ENCODE peak calls at places on chromosomes 11 and 22, in eight cellular contexts. T is left lung, G is cardiac muscle cell, S is right atrium auricular region, Z is MM.1S, V is body of pancreas, M is upper lobe of right lung, L is neuronal stem cell. C is an unnamed sample. For H3K4me1, the result is how much of the 10 kb centered on the place peaks cover.

GRCh38 chr22:40200795-40201194 is 23.1 kb downstream of the TNRC6B start:
- DNase-seq in L (no peak), M (no peak), V (no peak), G (no peak), Z (no peak), T (no peak), S (no peak), C (no peak)

GRCh38 chr11:104556606-104557301 is 341.5 kb downstream of the CASP12 start:
- DNase-seq in T (no peak), G (no peak), Z (peak), M (no peak), S (no peak), V (no peak), L (no peak), C (no peak)

GRCh38 chr11:15923169-15923568 is 433.2 kb downstream of the SOX6 start:
- DNase-seq in M (no peak), G (no peak), S (no peak), V (no peak), T (no peak), Z (no peak), L (no peak), C (no peak)

GRCh38 chr11:37504066-37504611 is 906.1 kb upstream of the RAG2 start:
- DNase-seq in Z (peak), M (no peak), T (no peak), V (no peak), S (no peak), G (no peak), L (peak), C (no peak)

GRCh38 chr11:92932023-92932422 is 37.4 kb upstream of the MTNR1B start:
- DNase-seq in M (no peak), S (no peak), V (no peak), L (no peak), T (no peak), Z (no peak), G (no peak), C (no peak)

GRCh38 chr11:126407101-126407521 is 51.6 kb downstream of the ST3GAL4 start:
- DNase-seq in T (no peak), V (no peak), Z (no peak), G (no peak), M (no peak), L (no peak), S (no peak), C (no peak)

GRCh38 chr22:17077255-17077654 is 7.5 kb upstream of the IL17RA start:
- DNase-seq in Z (no peak), S (no peak), L (no peak), V (no peak), G (no peak), M (no peak), T (no peak), C (no peak)

GRCh38 chr11:3992964-3993363 is 101.6 kb upstream of the RRM1 start:
- DNase-seq in V (no peak), L (no peak), Z (no peak), G (no peak), M (no peak), T (no peak), S (no peak), C (no peak)

GRCh38 chr11:66418168-66418985 is 2.5 kb upstream of the NPAS4 start:
- DNase-seq in T (peak), Z (peak), M (no peak), S (peak), L (peak), G (peak), V (peak), C (peak)

GRCh38 chr22:44398791-44399190 is 86.0 kb upstream of the SHISAL1 start:
- DNase-seq in Z (no peak), T (peak), M (peak), S (peak), L (no peak), V (no peak), G (no peak), C (no peak)

GRCh38 chr22:44395116-44396005 is 82.6 kb upstream of the SHISAL1 start:
- DNase-seq in S (peak), L (no peak), G (no peak), M (peak), Z (no peak), T (peak), V (no peak), C (no peak)

GRCh38 chr22:44396727-44397722 is 84.3 kb upstream of the SHISAL1 start:
- DNase-seq in M (peak), Z (no peak), S (peak), T (peak), V (no peak), L (no peak), G (no peak), C (no peak)

GRCh38 chr22:44394246-44395115 is 81.7 kb upstream of the SHISAL1 start:
- DNase-seq in Z (no peak), S (no peak), G (no peak), V (no peak), M (peak), T (peak), L (no peak), C (no peak)

DNA sequence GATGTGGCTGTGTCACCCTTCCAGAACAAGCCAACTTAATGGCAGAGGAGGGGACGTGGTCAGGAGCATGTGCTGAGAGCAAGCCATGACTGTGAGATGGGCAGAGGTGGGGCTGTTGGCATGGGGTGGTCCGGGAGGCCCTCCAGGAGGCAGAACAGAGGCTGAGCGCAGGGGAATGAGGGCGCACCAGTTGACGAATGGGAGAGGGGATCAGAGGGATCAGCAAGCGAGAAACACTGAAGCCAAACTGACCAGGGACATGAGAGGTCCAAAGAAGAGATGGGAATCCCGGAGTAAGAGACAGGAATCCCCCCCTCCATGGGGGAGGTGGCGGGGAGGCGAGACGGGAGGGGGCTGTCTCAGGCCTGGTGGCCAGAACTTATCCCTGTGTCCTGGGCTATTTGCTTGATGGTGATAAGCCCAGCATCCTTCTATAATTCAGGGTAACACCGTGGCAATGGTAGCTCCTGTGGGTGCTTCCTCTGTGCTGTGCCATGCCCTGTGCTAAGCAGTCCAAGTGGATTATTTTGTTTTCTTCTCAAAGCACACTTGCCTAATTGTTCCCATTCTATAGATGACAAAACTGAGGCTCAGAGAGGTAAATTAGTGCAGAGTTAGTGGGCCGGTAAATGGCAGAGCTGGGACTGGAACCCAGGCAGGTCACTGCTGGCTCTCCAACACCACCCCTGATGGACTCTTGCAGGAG is 83.4 kb upstream of the SHISAL1 start:
- DNase-seq in S (peak), G (no peak), L (no peak), M (peak), Z (no peak), V (no peak), T (no peak), C (no peak)
- H3K27ac ChIP-seq in S (no peak), G (no peak), L (no peak), M (no peak), Z (no peak), V (no peak), T (no peak), C (no peak)

GRCh38 chr22:41418717-41419116 is 27.9 kb downstream of the TOB2 start:
- DNase-seq in M (no peak), L (no peak), Z (no peak), S (no peak), V (no peak), T (no peak), G (no peak), C (no peak)

GRCh38 chr22:41415554-41415953 is 31.0 kb downstream of the TOB2 start:
- DNase-seq in S (no peak), L (no peak), Z (no peak), G (no peak), M (no peak), V (no peak), T (no peak), C (no peak)

DNA sequence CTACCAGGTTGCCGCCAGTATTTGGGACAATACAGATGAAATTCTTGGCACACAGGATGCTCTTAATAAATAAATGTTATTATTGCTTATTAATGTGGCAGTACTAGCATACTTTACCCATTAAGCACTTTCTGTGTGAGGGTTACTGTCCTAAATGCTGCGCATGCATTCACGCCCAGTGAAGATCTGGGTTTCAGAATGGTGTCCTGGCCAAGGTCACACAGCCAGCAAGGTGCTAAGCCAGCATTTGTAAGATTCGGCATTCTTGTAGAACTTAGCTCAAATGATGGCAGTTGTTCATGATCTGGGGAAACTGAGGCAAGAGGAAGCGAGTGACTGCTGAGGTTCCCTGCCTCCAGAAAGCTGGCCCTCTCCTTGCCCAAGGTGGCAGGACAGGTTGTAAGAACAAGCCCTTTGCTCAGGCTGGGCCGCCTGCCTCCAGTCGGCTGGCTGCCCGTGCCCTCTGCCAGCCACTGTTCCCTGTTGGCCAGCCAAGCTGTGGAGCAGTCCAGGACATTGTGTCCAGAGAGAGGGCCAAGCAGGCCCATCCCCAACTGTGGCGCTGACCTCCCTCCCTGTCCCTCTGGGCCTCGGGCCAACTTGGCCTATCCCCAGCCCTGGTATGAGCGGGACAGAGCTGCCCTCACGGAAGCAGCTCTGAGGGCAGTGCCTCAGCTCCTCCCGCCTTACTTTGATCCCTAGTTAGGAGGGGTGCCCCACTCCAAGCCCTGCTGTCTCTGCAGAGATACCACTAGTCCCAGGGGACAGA is 28.8 kb downstream of the TOB2 start:
- DNase-seq in V (peak), T (peak), M (peak), G (no peak), S (peak), L (no peak), Z (no peak), C (no peak)
- H3K4me1 ChIP-seq in V (half or more), T (under half), M (under half), G (under half), S (under half), L (under half), Z (under half), C (under half)

DNA sequence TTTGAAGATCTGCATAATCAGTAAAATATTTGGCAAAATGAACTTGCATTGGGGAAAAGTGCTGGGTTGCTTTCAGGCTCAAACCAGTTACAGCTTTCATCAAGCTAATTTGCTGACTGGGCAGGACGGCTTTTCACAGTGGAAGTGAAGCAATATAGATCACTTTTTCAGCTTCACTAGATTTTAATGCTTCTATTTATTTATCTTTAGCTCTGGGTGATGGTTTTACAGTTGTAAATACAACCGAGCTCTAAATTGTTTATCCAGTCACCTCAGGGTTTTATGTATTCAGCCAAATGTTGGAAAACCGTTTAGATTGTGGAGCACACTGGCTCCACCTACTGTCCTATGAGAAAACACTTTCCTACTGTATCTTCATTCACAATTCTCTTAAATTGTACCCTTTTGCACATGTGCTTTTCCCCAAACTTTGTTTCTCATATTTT is 58.2 kb downstream of the ACER3 start:
- DNase-seq in V (peak), T (no peak), Z (peak), L (peak), G (peak), S (no peak), M (no peak), C (no peak)
- H3K27ac ChIP-seq in V (no peak), T (no peak), Z (no peak), L (no peak), G (no peak), S (no peak), M (no peak), C (no peak)

DNA sequence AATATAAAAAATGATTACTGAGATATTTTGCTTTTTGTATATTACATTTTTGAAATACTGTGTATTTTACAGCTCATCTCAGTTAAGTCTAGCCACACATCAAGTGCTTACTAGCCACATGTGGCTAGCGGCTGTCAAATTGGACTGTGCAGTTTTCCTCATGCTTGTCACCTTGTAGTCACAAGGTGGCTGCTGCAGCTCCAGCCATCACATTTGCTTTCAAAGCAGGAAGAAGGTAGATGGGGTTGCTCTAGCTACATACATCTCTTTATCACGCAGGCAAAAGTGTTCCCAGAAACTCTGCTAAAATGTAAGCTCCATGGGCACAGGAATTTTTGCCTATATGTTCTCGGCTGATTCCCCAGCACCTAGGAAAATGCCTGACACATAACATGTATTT is 61.5 kb downstream of the MICAL2 start:
- DNase-seq in L (no peak), S (no peak), T (no peak), V (no peak), M (peak), G (no peak), Z (no peak), C (no peak)
- H3K4me1 ChIP-seq in L (under half), S (half or more), T (under half), V (under half), M (under half), G (half or more), Z (under half), C (under half)

GRCh38 chr11:130832571-130833432 is 83.5 kb downstream of the SNX19 start:
- DNase-seq in L (no peak), M (no peak), S (no peak), V (no peak), T (no peak), Z (peak), G (no peak), C (no peak)

GRCh38 chr11:130831506-130832385 is 84.5 kb downstream of the SNX19 start:
- DNase-seq in L (no peak), Z (peak), S (no peak), V (no peak), G (no peak), T (no peak), M (no peak), C (no peak)

GRCh38 chr11:130829801-130830562 is 86.3 kb downstream of the SNX19 start:
- DNase-seq in S (no peak), M (no peak), L (no peak), G (no peak), T (peak), Z (no peak), V (peak), C (no peak)

GRCh38 chr11:130828741-130829140 is 87.5 kb downstream of the SNX19 start:
- DNase-seq in L (no peak), G (no peak), S (no peak), V (no peak), Z (no peak), T (no peak), M (no peak), C (no peak)

GRCh38 chr11:130830563-130830950 is 85.7 kb downstream of the SNX19 start:
- DNase-seq in S (no peak), Z (no peak), V (no peak), M (no peak), G (no peak), T (no peak), L (no peak), C (no peak)
- H3K27ac ChIP-seq in S (peak), Z (peak), V (no peak), M (peak), G (no peak), T (no peak), L (no peak), C (no peak)

DNA sequence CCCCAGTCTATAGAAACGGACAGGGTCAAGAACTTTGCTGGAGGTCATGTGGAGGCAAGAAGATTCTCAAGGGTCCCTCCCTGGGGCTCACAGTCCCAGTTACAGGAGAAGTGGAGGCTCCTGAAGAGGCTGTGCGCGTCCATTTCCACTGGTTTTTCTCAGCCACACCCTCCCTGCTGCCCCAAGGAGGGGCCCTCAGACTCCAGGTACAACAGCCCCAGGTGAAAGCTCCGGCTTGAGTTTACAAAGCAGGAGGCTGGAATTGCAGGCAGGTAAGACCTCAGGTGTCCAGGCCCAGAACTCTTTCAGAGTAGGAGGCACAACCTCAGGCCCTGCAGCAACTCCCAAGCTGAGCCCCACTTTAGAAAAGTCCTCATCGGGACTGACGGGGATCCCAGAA is 3.1 kb downstream of the SHANK2 start:
- DNase-seq in M (peak), Z (no peak), G (no peak), S (no peak), T (no peak), V (no peak), L (no peak), C (no peak)
- H3K4me1 ChIP-seq in M (under half), Z (under half), G (under half), S (under half), T (under half), V (under half), L (under half), C (under half)

DNA sequence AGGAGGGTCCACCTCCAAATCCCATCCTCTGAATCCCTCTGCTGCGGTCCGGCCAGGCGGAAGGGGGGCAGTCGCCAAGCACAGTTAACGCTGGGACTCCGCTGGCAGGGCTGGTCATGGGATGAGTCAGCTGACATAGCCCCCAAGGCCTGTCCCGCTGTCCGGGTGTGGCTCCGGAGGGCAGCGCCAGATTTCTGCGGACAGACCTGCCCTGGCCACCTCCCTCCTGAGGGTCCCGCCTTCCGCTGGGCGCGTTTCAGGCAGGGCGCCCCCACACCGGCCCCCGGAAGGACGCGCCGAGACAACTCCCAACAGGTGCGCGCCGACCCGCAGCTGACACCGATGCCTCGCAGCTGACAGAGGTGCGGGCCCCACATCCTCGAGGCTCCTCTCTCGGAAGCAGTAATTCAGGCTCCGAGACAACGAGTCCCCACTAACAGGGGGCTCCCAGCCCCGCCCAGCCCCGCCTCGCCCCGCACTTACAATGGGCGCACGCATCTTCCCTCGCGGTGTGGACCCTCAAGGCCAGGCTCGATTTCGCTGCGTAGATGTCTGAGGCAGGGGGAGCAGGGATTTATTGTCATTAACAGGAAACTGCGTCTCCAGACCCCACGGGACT is 607 bp downstream of the PLAAT3 start:
- DNase-seq in S (peak), M (peak), T (peak), V (peak), G (peak), Z (no peak), L (no peak), C (no peak)
- H3K27ac ChIP-seq in S (peak), M (peak), T (peak), V (peak), G (no peak), Z (no peak), L (no peak), C (no peak)

DNA sequence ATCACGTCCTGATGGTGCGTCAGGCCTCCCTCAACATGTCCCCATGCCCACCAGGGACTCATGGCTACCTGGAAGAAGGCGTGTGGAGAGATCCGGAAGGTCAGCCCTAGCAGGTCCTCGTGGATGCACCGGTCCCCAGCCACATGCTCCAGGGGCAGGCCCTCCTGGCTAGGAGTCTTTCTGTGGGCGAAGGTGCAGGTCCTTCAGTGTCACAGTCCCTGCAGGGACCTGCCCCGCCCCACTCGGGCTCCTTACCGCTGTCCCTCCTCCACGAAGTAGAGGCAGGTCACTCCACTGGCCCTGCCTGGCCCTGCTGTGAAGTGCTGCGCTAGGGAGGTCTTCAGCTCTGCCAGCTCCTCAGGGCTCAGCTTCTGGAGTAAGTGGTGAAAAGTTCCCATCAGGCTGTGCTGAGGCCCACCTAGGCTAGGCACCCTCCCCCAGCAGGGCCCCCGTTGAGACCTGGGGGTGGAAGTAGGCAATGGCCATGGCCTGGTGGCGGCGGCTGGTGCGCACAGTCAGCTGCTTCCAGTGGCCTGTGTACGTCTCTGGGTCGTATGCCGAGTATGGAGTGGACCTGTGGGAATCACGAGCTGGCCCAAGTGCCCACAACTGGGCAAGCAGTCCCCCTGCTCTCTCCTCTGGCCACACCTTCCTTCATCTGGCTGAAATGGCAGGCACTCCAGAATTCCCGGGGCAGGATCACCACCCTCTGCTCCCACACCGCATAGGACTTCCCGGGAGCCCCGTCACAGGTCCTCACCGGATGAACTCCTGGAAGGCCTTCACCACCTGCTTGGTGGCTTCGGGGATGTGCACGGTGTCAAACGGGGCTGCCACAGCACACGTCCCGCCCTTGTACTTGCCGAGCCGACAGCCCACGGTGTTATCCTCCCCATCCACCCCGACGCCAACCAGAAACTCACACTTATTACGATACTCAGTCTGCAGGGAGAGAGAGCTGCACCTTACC is 1.1 kb upstream of the RANBP1 start:
- DNase-seq in T (no peak), S (no peak), Z (no peak), L (no peak), G (no peak), M (no peak), V (no peak), C (no peak)
- H3K4me1 ChIP-seq in T (under half), S (under half), Z (under half), L (under half), G (under half), M (under half), V (half or more), C (under half)